ENCODE peak calls at places on chromosomes 1 and 21, in four cellular contexts. D is HepG2, I is GM12878, Z is SK-N-SH. A is an unnamed sample.

GRCh38 chr1:66253330-66253921 is 280.5 kb upstream of the SGIP1 start:
- DNase-seq in D (peak), I (peak), Z (peak), A (no peak)

GRCh38 chr1:13710097-13710496 is 10.1 kb downstream of the PRDM2 start:
- DNase-seq in D (no peak), I (no peak), Z (no peak), A (no peak)

GRCh38 chr1:20109223-20109856 is 10.0 kb downstream of the PLA2G2D start:
- DNase-seq in D (no peak), I (no peak), Z (no peak), A (no peak)

GRCh38 chr1:24043345-24044032 is 63.4 kb upstream of the SRSF10 start:
- DNase-seq in D (no peak), I (no peak), Z (no peak), A (no peak)

GRCh38 chr1:86149591-86149990 is 7.0 kb downstream of the COL24A1 start:
- DNase-seq in D (no peak), I (no peak), Z (no peak), A (no peak)

GRCh38 chr1:54248966-54249365 is 49.0 kb downstream of the MRPL37 start:
- DNase-seq in D (no peak), I (no peak), Z (no peak), A (no peak)

GRCh38 chr21:32844653-32845443 is 73.3 kb upstream of the PAXBP1 start:
- DNase-seq in D (no peak), I (no peak), Z (no peak), A (no peak)

GRCh38 chr1:201142011-201142853 is 12.0 kb downstream of the TMEM9 start:
- DNase-seq in D (no peak), I (no peak), Z (no peak), A (no peak)

GRCh38 chr1:53710584-53710983 is 28.4 kb downstream of the GLIS1 start:
- DNase-seq in D (no peak), I (no peak), Z (no peak), A (no peak)

GRCh38 chr21:42527127-42527488 is 13.5 kb downstream of the SLC37A1 start:
- DNase-seq in D (no peak), I (no peak), Z (no peak), A (no peak)

GRCh38 chr21:42525228-42525604 is 11.6 kb downstream of the SLC37A1 start:
- DNase-seq in D (no peak), I (no peak), Z (no peak), A (peak)

GRCh38 chr21:42524341-42525227 is 10.9 kb downstream of the SLC37A1 start:
- DNase-seq in D (peak), I (peak), Z (no peak), A (peak)

GRCh38 chr21:42526379-42526727 is 12.7 kb downstream of the SLC37A1 start:
- DNase-seq in D (peak), I (no peak), Z (no peak), A (no peak)

GRCh38 chr21:42525676-42526378 is 12.2 kb downstream of the SLC37A1 start:
- DNase-seq in D (no peak), I (no peak), Z (no peak), A (no peak)
- TF ChIP-seq TCF12 in D (no peak), I (no peak), Z (no peak), A (no peak)

DNA sequence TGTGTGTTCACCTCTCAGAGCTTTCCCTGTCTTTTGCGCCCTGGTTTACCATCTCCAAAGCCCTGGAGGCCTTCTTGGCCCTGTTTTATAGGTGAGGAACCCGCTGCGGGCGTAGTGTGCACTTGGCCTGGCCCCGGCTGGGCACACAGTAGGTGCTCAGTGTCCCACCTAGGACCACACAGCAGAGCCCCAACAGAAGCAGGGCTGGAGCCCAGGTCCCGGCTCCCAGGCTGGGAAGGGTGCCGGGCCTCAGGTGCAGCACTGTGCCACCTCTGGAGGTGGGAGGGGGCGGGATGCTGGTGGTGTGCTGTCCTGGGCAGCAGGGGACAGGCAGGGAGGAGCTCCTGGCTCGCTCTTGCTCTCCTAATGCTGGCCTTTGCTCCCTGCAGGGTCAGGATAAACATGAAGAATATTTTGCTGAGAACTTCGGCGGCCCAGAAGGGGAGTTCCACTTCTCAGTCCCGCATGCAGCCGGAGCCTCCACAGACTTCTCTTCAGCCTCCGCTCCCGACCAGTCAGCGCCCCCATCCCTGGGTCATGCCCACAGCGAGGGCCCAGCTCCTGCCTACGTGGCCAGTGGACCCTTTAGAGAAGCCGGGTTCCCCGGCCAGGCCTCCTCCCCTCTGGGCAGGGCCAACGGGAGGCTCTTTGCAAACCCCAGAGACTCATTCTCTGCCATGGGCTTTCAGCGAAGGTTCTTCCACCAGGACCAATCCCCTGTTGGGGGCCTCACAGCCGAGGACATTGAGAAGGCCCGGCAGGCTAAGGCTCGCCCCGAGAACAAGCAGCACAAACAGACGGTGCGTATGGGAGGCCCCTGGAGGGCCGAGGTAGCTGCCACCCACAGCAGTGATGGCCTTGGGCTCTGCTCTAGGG is 24.8 kb downstream of the COQ8A start:
- DNase-seq in D (no peak), I (no peak), Z (no peak), A (no peak)
- TF ChIP-seq TCF12 in D (no peak), I (no peak), Z (no peak), A (no peak)

GRCh38 chr1:43074709-43075108 is 97.4 kb downstream of the EBNA1BP2 start:
- DNase-seq in D (no peak), I (no peak), Z (no peak), A (no peak)

GRCh38 chr1:43074244-43074643 is 97.8 kb downstream of the EBNA1BP2 start:
- DNase-seq in D (peak), I (no peak), Z (no peak), A (peak)

GRCh38 chr1:43073490-43074230 is 98.4 kb downstream of the EBNA1BP2 start:
- DNase-seq in D (peak), I (peak), Z (peak), A (peak)

GRCh38 chr1:43071241-43071640 is 100.8 kb downstream of the EBNA1BP2 start:
- DNase-seq in D (no peak), I (no peak), Z (no peak), A (no peak)

DNA sequence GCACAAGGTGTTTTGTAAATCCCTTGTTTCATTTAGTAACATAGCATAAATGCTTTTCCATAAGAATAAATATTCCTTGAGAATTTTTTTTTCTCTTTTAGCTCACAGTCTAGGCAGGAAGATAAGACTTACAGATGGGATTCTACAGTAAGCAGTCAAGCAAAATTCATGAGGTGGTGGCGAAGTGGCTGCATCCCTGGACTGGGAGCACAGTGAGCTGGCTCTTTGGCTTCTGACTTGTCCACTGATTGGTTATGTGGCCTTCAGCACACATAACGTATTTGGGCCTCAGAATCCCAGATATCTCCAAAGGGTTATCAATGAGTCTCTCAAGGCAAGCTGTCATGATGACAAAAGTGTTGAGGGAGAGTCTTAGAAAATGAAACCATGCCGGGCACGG is 99.8 kb downstream of the EBNA1BP2 start:
- DNase-seq in D (no peak), I (no peak), Z (no peak), A (no peak)
- TF ChIP-seq TCF12 in D (no peak), I (no peak), Z (no peak), A (no peak)

GRCh38 chr1:150516050-150516591 is 569 bp downstream of the FALEC start:
- DNase-seq in D (no peak), I (no peak), Z (peak), A (no peak)
- TF ChIP-seq TCF12 in D (no peak), I (no peak), Z (no peak), A (no peak)

A was measured in H1.